ENCODE peak calls at places on chromosomes 16 and 17, in ten cellular contexts. One of them, this sample, is unnamed.

GRCh38 chr17:48471807-48472484 is 41.9 kb upstream of the SKAP1 start:
- DNase-seq in IMR-90: no peak
- DNase-seq in breast epithelium: no peak
- DNase-seq in ovary: no peak
- DNase-seq in GM12892: no peak
- DNase-seq in endothelial cell of umbilical vein: no peak
- DNase-seq in body of pancreas: no peak
- DNase-seq in transverse colon: no peak
- DNase-seq in stomach: no peak
- DNase-seq in tibial nerve: no peak
- DNase-seq in this sample: no peak

GRCh38 chr17:35341465-35341992 is 31.9 kb downstream of the SLFN11 start:
- DNase-seq in ovary: no peak
- DNase-seq in transverse colon: no peak
- DNase-seq in GM12892: no peak
- DNase-seq in IMR-90: no peak
- DNase-seq in endothelial cell of umbilical vein: no peak
- DNase-seq in body of pancreas: no peak
- DNase-seq in stomach: no peak
- DNase-seq in breast epithelium: no peak
- DNase-seq in tibial nerve: no peak
- DNase-seq in this sample: no peak

GRCh38 chr17:36470499-36470898 is 16.0 kb upstream of the ZNHIT3 start:
- DNase-seq in transverse colon: no peak
- DNase-seq in tibial nerve: no peak
- DNase-seq in GM12892: no peak
- DNase-seq in endothelial cell of umbilical vein: no peak
- DNase-seq in IMR-90: no peak
- DNase-seq in ovary: no peak
- DNase-seq in stomach: no peak
- DNase-seq in body of pancreas: no peak
- DNase-seq in breast epithelium: no peak
- DNase-seq in this sample: no peak

GRCh38 chr17:3482851-3483250 is 7.1 kb downstream of the ASPA start:
- DNase-seq in stomach: no peak
- DNase-seq in tibial nerve: no peak
- DNase-seq in endothelial cell of umbilical vein: no peak
- DNase-seq in breast epithelium: no peak
- DNase-seq in ovary: no peak
- DNase-seq in GM12892: no peak
- DNase-seq in body of pancreas: no peak
- DNase-seq in transverse colon: no peak
- DNase-seq in IMR-90: no peak
- DNase-seq in this sample: no peak

GRCh38 chr16:19168173-19169080 is at the start of gene SYT17:
- DNase-seq in endothelial cell of umbilical vein: no peak
- DNase-seq in ovary: no peak
- DNase-seq in transverse colon: peak
- DNase-seq in body of pancreas: peak
- DNase-seq in GM12892: peak
- DNase-seq in breast epithelium: no peak
- DNase-seq in tibial nerve: no peak
- DNase-seq in IMR-90: no peak
- DNase-seq in stomach: peak
- DNase-seq in this sample: no peak

GRCh38 chr17:71460943-71461342 is 659.9 kb upstream of the SOX9 start:
- DNase-seq in tibial nerve: no peak
- DNase-seq in GM12892: no peak
- DNase-seq in stomach: peak
- DNase-seq in IMR-90: peak
- DNase-seq in endothelial cell of umbilical vein: no peak
- DNase-seq in body of pancreas: peak
- DNase-seq in breast epithelium: no peak
- DNase-seq in transverse colon: peak
- DNase-seq in ovary: no peak
- DNase-seq in this sample: no peak

GRCh38 chr16:67969286-67970039 is 1.0 kb upstream of the SLC12A4 start:
- DNase-seq in IMR-90: no peak
- DNase-seq in stomach: no peak
- DNase-seq in tibial nerve: no peak
- DNase-seq in endothelial cell of umbilical vein: peak
- DNase-seq in transverse colon: no peak
- DNase-seq in GM12892: no peak
- DNase-seq in ovary: no peak
- DNase-seq in breast epithelium: no peak
- DNase-seq in body of pancreas: no peak
- DNase-seq in this sample: no peak

GRCh38 chr17:5523249-5523648 is 36.9 kb downstream of the MIS12 start:
- DNase-seq in transverse colon: no peak
- DNase-seq in body of pancreas: no peak
- DNase-seq in breast epithelium: no peak
- DNase-seq in GM12892: no peak
- DNase-seq in ovary: no peak
- DNase-seq in IMR-90: no peak
- DNase-seq in tibial nerve: no peak
- DNase-seq in stomach: no peak
- DNase-seq in endothelial cell of umbilical vein: no peak
- DNase-seq in this sample: no peak

DNA sequence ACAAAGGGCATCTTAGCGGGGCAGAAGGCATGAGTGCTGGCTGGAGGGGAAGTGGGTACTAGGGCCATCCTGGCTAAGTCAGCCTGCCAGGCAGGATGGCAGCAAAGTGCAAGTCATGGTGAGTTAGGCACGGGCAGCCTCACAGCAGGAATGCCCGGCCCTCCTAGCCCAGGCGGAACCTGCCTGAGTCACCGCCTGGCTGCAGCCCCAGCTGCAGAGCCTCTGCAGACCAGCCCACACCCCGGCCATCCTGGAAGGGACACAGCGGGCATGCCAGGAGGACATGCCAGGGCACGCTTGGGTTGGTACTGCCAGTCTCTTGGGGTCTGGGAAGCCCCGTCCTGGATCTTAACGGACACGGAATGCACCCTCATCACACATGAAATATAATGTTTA is 4.9 kb upstream of the ALDH3A1 start:
- DNase-seq in breast epithelium: peak
- DNase-seq in transverse colon: peak
- DNase-seq in body of pancreas: peak
- DNase-seq in endothelial cell of umbilical vein: peak
- DNase-seq in GM12892: no peak
- DNase-seq in ovary: no peak
- DNase-seq in stomach: peak
- DNase-seq in IMR-90: peak
- DNase-seq in tibial nerve: no peak
- DNase-seq in this sample: peak
- TF ChIP-seq POLR2A in breast epithelium: no peak
- TF ChIP-seq POLR2A in transverse colon: no peak
- TF ChIP-seq POLR2A in body of pancreas: no peak
- TF ChIP-seq POLR2A in endothelial cell of umbilical vein: no peak
- TF ChIP-seq POLR2A in GM12892: no peak
- TF ChIP-seq POLR2A in ovary: no peak
- TF ChIP-seq POLR2A in stomach: no peak
- TF ChIP-seq POLR2A in IMR-90: no peak
- TF ChIP-seq POLR2A in tibial nerve: no peak
- TF ChIP-seq POLR2A in this sample: no peak

DNA sequence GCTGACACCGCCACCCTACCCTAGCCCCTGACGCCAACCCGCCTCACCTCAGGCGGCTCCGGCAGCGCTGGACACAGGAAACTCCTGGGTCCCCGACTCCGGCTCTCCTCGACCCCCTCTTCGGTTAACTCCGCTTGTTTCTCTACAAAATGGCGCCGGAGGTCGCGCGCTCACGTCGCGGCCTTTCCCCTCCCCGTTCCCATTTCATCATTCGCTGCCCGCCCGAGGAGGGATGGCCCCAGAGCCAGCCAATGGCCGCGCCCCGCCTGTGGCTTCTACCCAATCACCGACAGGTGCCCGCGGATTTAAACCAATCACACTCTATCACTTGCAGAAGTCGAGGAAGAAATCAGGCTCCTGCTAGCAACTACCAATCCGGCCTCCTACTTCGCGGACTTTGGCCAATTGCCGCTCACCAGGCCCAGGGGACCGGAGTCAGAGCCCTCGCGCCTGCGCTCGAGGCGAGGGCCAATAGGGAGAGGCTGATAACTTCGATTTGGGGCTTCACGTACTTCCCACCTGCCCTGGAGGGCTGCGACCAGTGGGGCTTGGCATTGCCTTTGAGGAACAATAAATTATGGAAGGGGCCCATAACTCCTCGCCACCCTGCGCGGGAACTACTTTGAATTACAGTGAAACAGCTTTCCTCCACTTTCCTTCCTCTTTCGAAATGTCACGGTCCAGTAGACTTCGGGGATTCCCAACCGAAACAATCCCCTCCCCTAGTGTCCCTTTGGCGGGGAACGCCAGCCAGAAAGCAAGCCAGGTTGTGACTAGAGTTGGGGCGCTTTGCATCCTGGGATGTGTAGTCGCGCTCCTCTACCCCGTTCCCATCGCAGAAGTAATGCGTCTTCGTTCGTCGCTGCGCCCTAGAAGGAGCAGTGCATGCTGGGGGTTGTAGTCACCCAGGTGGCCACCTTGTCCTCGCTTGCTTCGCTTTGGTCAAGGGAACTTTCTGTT is at the start of gene CNOT1:
- DNase-seq in GM12892: peak
- DNase-seq in IMR-90: peak
- DNase-seq in tibial nerve: peak
- DNase-seq in transverse colon: peak
- DNase-seq in breast epithelium: peak
- DNase-seq in body of pancreas: peak
- DNase-seq in endothelial cell of umbilical vein: peak
- DNase-seq in ovary: peak
- DNase-seq in stomach: peak
- DNase-seq in this sample: peak
- TF ChIP-seq POLR2A in GM12892: peak
- TF ChIP-seq POLR2A in IMR-90: peak
- TF ChIP-seq POLR2A in tibial nerve: peak
- TF ChIP-seq POLR2A in transverse colon: peak
- TF ChIP-seq POLR2A in breast epithelium: peak
- TF ChIP-seq POLR2A in body of pancreas: peak
- TF ChIP-seq POLR2A in endothelial cell of umbilical vein: peak
- TF ChIP-seq POLR2A in ovary: peak
- TF ChIP-seq POLR2A in stomach: no peak
- TF ChIP-seq POLR2A in this sample: no peak

GRCh38 chr16:88292007-88292940 is 90.5 kb upstream of the ZNF469 start:
- DNase-seq in stomach: no peak
- DNase-seq in IMR-90: peak
- DNase-seq in GM12892: no peak
- DNase-seq in endothelial cell of umbilical vein: no peak
- DNase-seq in transverse colon: no peak
- DNase-seq in breast epithelium: no peak
- DNase-seq in ovary: no peak
- DNase-seq in tibial nerve: no peak
- DNase-seq in body of pancreas: no peak
- DNase-seq in this sample: no peak

GRCh38 chr16:88289549-88290344 is 93.0 kb upstream of the ZNF469 start:
- DNase-seq in tibial nerve: no peak
- DNase-seq in endothelial cell of umbilical vein: no peak
- DNase-seq in body of pancreas: no peak
- DNase-seq in IMR-90: no peak
- DNase-seq in breast epithelium: no peak
- DNase-seq in GM12892: no peak
- DNase-seq in transverse colon: no peak
- DNase-seq in stomach: no peak
- DNase-seq in ovary: no peak
- DNase-seq in this sample: no peak

GRCh38 chr16:88289001-88289400 is 93.8 kb upstream of the ZNF469 start:
- DNase-seq in ovary: no peak
- DNase-seq in transverse colon: no peak
- DNase-seq in IMR-90: no peak
- DNase-seq in body of pancreas: no peak
- DNase-seq in stomach: no peak
- DNase-seq in endothelial cell of umbilical vein: no peak
- DNase-seq in tibial nerve: no peak
- DNase-seq in breast epithelium: no peak
- DNase-seq in GM12892: no peak
- DNase-seq in this sample: no peak

GRCh38 chr16:88293097-88293496 is 89.7 kb upstream of the ZNF469 start:
- DNase-seq in body of pancreas: no peak
- DNase-seq in ovary: no peak
- DNase-seq in tibial nerve: no peak
- DNase-seq in stomach: no peak
- DNase-seq in GM12892: no peak
- DNase-seq in IMR-90: no peak
- DNase-seq in breast epithelium: no peak
- DNase-seq in endothelial cell of umbilical vein: no peak
- DNase-seq in transverse colon: no peak
- DNase-seq in this sample: no peak

DNA sequence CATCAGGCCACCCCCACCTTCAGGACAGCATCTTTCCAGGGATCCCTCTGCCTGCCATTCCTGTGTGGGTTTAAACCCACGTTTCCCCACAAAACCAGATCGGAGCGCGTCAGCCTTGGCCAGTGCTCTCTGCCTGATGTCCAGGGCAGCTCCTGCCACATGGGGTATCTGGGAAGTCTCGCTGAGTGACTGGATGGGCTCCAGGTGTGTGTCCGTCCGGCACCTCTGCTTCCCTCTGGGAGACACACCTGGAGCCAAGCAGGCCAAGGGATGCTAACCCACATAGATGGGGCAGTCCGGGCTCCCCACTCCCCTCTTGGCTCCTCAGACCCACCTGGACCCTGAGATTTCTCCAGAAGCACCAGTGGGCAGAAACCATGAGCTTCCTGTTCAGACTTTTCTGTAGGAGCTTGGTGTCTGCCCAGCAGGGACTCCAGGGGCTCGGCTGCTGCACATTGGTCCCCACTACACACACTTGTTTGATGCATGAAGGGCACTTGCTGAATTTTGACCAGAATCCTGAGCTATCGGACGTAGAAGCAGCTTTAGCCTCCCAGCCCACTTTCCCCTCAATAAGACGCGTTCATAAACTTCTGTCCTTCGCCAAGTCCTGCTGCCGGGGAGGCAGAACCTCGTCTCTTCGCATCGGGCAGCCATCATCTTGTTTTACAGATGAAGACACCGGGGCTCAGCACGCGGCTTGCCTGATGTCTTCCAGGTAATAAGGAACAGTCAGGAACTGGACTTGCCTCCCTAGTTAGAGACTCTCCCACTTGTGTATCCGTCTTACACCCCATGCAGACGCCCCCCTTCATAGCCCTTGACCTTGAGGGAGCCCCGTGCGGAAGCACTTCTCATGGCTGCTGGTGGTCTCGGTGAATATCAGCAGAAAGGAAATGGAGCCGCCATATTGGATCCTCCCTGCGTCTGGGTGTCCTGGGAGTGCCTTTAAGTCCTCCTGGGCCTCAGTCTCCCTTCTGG is 91.6 kb upstream of the ZNF469 start:
- DNase-seq in endothelial cell of umbilical vein: no peak
- DNase-seq in breast epithelium: no peak
- DNase-seq in transverse colon: no peak
- DNase-seq in ovary: no peak
- DNase-seq in IMR-90: no peak
- DNase-seq in body of pancreas: no peak
- DNase-seq in GM12892: no peak
- DNase-seq in tibial nerve: no peak
- DNase-seq in stomach: no peak
- DNase-seq in this sample: no peak
- TF ChIP-seq POLR2A in endothelial cell of umbilical vein: no peak
- TF ChIP-seq POLR2A in breast epithelium: no peak
- TF ChIP-seq POLR2A in transverse colon: no peak
- TF ChIP-seq POLR2A in ovary: no peak
- TF ChIP-seq POLR2A in IMR-90: no peak
- TF ChIP-seq POLR2A in body of pancreas: no peak
- TF ChIP-seq POLR2A in GM12892: no peak
- TF ChIP-seq POLR2A in tibial nerve: no peak
- TF ChIP-seq POLR2A in stomach: no peak
- TF ChIP-seq POLR2A in this sample: no peak

GRCh38 chr16:31508706-31509523 is 724 bp upstream of the RUSF1 start:
- DNase-seq in body of pancreas: no peak
- DNase-seq in IMR-90: peak
- DNase-seq in endothelial cell of umbilical vein: no peak
- DNase-seq in ovary: no peak
- DNase-seq in GM12892: no peak
- DNase-seq in breast epithelium: no peak
- DNase-seq in stomach: no peak
- DNase-seq in tibial nerve: no peak
- DNase-seq in transverse colon: no peak
- DNase-seq in this sample: no peak

GRCh38 chr16:31504159-31504558 is 4.0 kb downstream of the RUSF1 start:
- DNase-seq in IMR-90: no peak
- DNase-seq in GM12892: no peak
- DNase-seq in tibial nerve: no peak
- DNase-seq in transverse colon: no peak
- DNase-seq in endothelial cell of umbilical vein: peak
- DNase-seq in body of pancreas: no peak
- DNase-seq in stomach: no peak
- DNase-seq in breast epithelium: no peak
- DNase-seq in ovary: no peak
- DNase-seq in this sample: no peak

GRCh38 chr16:31505483-31505882 is 2.7 kb downstream of the RUSF1 start:
- DNase-seq in tibial nerve: no peak
- DNase-seq in stomach: no peak
- DNase-seq in GM12892: no peak
- DNase-seq in endothelial cell of umbilical vein: no peak
- DNase-seq in ovary: no peak
- DNase-seq in IMR-90: no peak
- DNase-seq in body of pancreas: no peak
- DNase-seq in breast epithelium: no peak
- DNase-seq in transverse colon: no peak
- DNase-seq in this sample: no peak

GRCh38 chr16:31507617-31507928 is 618 bp downstream of the RUSF1 start:
- DNase-seq in transverse colon: no peak
- DNase-seq in endothelial cell of umbilical vein: no peak
- DNase-seq in tibial nerve: no peak
- DNase-seq in breast epithelium: no peak
- DNase-seq in ovary: no peak
- DNase-seq in IMR-90: no peak
- DNase-seq in GM12892: no peak
- DNase-seq in stomach: no peak
- DNase-seq in body of pancreas: no peak
- DNase-seq in this sample: no peak

DNA sequence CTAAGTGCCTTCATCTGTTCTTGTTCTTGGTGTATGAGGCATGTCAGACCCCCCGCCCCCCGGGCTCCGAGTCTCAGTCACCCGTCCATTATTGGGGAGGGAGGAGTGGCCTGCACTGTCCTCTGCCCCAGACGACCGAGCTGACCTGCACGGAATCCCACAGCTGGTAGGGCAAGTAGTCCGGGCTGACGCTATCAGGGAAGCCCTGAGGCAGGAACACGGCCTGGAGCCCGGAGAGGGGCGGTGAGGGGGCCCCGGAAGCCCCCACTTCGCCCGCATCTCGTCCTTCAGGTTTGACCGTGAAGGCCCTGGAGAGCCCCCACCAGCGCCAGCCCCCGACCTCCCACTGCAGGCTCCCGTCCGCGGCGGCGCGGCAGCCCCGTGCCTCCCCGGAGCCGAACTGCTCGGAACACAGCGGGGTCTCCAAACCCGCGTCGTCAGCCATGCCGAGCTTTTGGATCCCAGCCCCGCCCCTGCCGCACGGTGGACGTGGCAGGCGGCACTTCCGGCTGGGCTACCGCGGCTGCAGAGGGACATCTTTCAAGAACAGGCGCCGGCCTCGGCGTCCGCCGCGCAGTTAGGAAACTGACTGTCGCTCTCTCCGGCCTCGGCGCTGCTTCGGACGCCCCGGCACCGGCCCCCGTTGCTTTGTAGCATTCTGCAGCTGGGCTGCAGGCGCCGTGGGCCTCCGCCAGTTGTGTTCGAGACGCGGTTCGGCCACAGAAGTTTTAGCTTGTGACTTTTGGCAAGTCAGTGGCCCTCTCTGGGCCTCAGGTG is at the start of gene RUSF1:
- DNase-seq in transverse colon: peak
- DNase-seq in GM12892: peak
- DNase-seq in breast epithelium: peak
- DNase-seq in body of pancreas: peak
- DNase-seq in ovary: peak
- DNase-seq in stomach: peak
- DNase-seq in IMR-90: peak
- DNase-seq in endothelial cell of umbilical vein: peak
- DNase-seq in tibial nerve: peak
- DNase-seq in this sample: peak
- TF ChIP-seq POLR2A in transverse colon: peak
- TF ChIP-seq POLR2A in GM12892: peak
- TF ChIP-seq POLR2A in breast epithelium: peak
- TF ChIP-seq POLR2A in body of pancreas: peak
- TF ChIP-seq POLR2A in ovary: peak
- TF ChIP-seq POLR2A in stomach: no peak
- TF ChIP-seq POLR2A in IMR-90: peak
- TF ChIP-seq POLR2A in endothelial cell of umbilical vein: peak
- TF ChIP-seq POLR2A in tibial nerve: peak
- TF ChIP-seq POLR2A in this sample: no peak

This sample was measured in lower leg skin.